ENCODE peak calls at places on chromosomes 7 and 10, in four cellular contexts. Y is AG10803, Z is GM23338, R is hepatocyte. N is an unnamed sample.

GRCh38 chr7:67653856-67654442 is 657.3 kb downstream of the TYW1 start:
- DNase-seq in Y (no peak), Z (no peak), R (no peak), N (no peak)

GRCh38 chr7:70215491-70215890 is 617.2 kb downstream of the AUTS2 start:
- DNase-seq in Z (no peak), Y (peak; percentile 79), R (no peak), N (no peak)

GRCh38 chr7:151793531-151793935 is 83.4 kb downstream of the PRKAG2 start:
- DNase-seq in R (no peak), Y (peak; percentile 25), Z (no peak), N (peak; percentile 78)

GRCh38 chr7:92645531-92646061 is 55.4 kb upstream of the FAM133B start:
- DNase-seq in Z (no peak), Y (no peak), R (peak; percentile 66), N (no peak)

GRCh38 chr10:119550802-119551201 is 8.3 kb upstream of the RGS10 start:
- DNase-seq in Y (no peak), Z (no peak), R (no peak), N (no peak)

GRCh38 chr7:96179341-96179740 is 142.6 kb downstream of the SLC25A13 start:
- DNase-seq in Y (peak; percentile 13), Z (no peak), R (no peak), N (no peak)

GRCh38 chr7:85851571-85852193 is 664.8 kb upstream of the SEMA3D start:
- DNase-seq in Y (peak; percentile 80), R (peak; percentile 42), Z (peak; percentile 42), N (no peak)

GRCh38 chr10:80590585-80591125 is 53.0 kb downstream of the SH2D4B start:
- DNase-seq in Z (no peak), Y (no peak), R (no peak), N (no peak)

GRCh38 chr10:11345224-11346054 is 266.0 kb downstream of the USP6NL start:
- DNase-seq in Y (no peak), R (peak; percentile 55), Z (peak; percentile 83), N (peak; percentile 75)

GRCh38 chr10:14508725-14509124 is 178.0 kb upstream of the FRMD4A start:
- DNase-seq in Z (no peak), R (no peak), Y (no peak), N (no peak)

GRCh38 chr7:69761290-69761922 is 163.1 kb downstream of the AUTS2 start:
- DNase-seq in Z (no peak), Y (no peak), R (no peak), N (no peak)

GRCh38 chr7:7795736-7796135 is 77.3 kb upstream of the RPA3 start:
- DNase-seq in R (peak; percentile 19), Y (peak; percentile 31), Z (no peak), N (no peak)

GRCh38 chr7:81690251-81690650 is 79.6 kb downstream of the HGF start:
- DNase-seq in Z (peak; percentile 79), R (no peak), Y (no peak), N (no peak)

GRCh38 chr10:116007256-116007891 is 265.6 kb downstream of the GFRA1 start:
- DNase-seq in R (no peak), Z (no peak), Y (no peak), N (no peak)

GRCh38 chr10:79022565-79023488 is 45.9 kb upstream of the ZMIZ1 start:
- DNase-seq in Y (no peak), Z (peak; percentile 82), R (no peak), N (peak; percentile 45)

GRCh38 chr10:132452651-132453469 is 55.9 kb downstream of the PWWP2B start:
- DNase-seq in R (peak; percentile 95), Z (peak; percentile 77), Y (peak; percentile 50), N (peak; percentile 85)

GRCh38 chr7:47449810-47450586 is 131.9 kb downstream of the TNS3 start:
- DNase-seq in Y (peak; percentile 85), Z (no peak), R (no peak), N (no peak)

GRCh38 chr7:3244241-3244814 is 56.7 kb upstream of the SDK1 start:
- DNase-seq in Z (no peak), Y (no peak), R (peak; percentile 40), N (no peak)

GRCh38 chr7:83876593-83876992 is 227.7 kb upstream of the SEMA3E start:
- DNase-seq in R (no peak), Z (no peak), Y (peak; percentile 14), N (no peak)

GRCh38 chr10:852386-852785 is 79.1 kb downstream of the LARP4B start:
- DNase-seq in Y (no peak), Z (no peak), R (no peak), N (no peak)

GRCh38 chr10:101237080-101237817 is 8.0 kb upstream of the LBX1 start:
- DNase-seq in Y (no peak), Z (peak; percentile 79), R (no peak), N (no peak)

GRCh38 chr10:102595293-102595692 is 49.0 kb upstream of the TRIM8 start:
- DNase-seq in R (no peak), Y (no peak), Z (no peak), N (no peak)

GRCh38 chr7:135664046-135664589 is 1.8 kb downstream of the STMP1 start:
- DNase-seq in Z (no peak), Y (peak; percentile 67), R (no peak), N (no peak)

GRCh38 chr7:41428330-41428729 is 274.6 kb downstream of the INHBA start:
- DNase-seq in Z (no peak), Y (peak; percentile 69), R (no peak), N (no peak)

GRCh38 chr7:134327896-134328295 is 11.2 kb upstream of the SLC35B4 start:
- DNase-seq in Z (peak; percentile 90), Y (peak; percentile 52), R (peak; percentile 38), N (no peak)

GRCh38 chr10:19767876-19768275 is 48.4 kb upstream of the PLXDC2 start:
- DNase-seq in Z (peak; percentile 61), Y (no peak), R (no peak), N (no peak)

GRCh38 chr10:100631192-100631591 is 95.4 kb downstream of the HIF1AN start:
- DNase-seq in R (no peak), Z (no peak), Y (no peak), N (no peak)

GRCh38 chr7:604038-604883 is 84.6 kb upstream of the PDGFA start:
- DNase-seq in Y (no peak), R (no peak), Z (no peak), N (peak; percentile 96)

GRCh38 chr7:151115836-151116418 is 29.7 kb downstream of the AGAP3 start:
- DNase-seq in R (peak; percentile 68), Z (peak; percentile 63), Y (no peak), N (no peak)

GRCh38 chr7:123494193-123494796 is 40.1 kb downstream of the IQUB start:
- DNase-seq in R (peak; percentile 62), Z (peak; percentile 53), Y (peak; percentile 35), N (no peak)

GRCh38 chr10:121310151-121310711 is 288.0 kb downstream of the FGFR2 start:
- DNase-seq in Z (peak; percentile 14), R (no peak), Y (no peak), N (no peak)

GRCh38 chr7:95473276-95473985 is 12.3 kb upstream of the ASB4 start:
- DNase-seq in R (no peak), Y (no peak), Z (no peak), N (no peak)

GRCh38 chr10:62818426-62819011 is 2.4 kb upstream of the EGR2 start:
- DNase-seq in R (peak; percentile 59), Y (no peak), Z (peak; percentile 73), N (peak; percentile 57)

GRCh38 chr7:17369686-17370426 is 71.4 kb downstream of the AHR start:
- DNase-seq in Y (peak; percentile 94), R (peak; percentile 74), Z (peak; percentile 17), N (peak; percentile 64)

GRCh38 chr10:127243490-127244272 is 47.3 kb upstream of the INSYN2A start:
- DNase-seq in Z (peak; percentile 83), R (peak; percentile 48), Y (peak; percentile 31), N (no peak)

DNA sequence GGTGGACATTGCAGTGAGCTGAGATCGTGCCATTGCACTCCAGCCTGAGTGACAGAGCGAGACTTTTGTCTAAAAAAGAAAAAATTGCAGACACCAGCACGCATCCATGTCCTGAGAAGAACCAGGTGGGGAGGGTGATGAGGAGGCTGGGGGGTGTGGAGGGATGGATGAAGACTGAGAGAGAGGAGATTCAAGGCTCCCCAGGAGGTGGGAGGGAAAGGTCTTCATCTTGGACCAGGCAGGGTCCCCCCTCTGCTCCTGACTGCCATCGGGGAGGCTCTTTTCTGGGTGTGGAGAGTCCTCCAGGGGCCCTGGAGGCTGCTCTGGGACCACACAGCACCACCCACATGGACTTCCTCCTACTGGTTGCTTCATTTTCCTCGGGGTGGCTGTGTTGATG is 1.5 kb downstream of the SCART1 start:
- DNase-seq in Y (no peak), R (no peak), Z (no peak), N (no peak)
- TF ChIP-seq CTCF in Y (no peak), R (no peak), Z (no peak), N (no peak)

GRCh38 chr10:49038711-49039110 is 76.6 kb downstream of the VSTM4 start:
- DNase-seq in R (no peak), Y (no peak), Z (no peak), N (no peak)

GRCh38 chr10:49036638-49037037 is 78.7 kb downstream of the VSTM4 start:
- DNase-seq in Z (no peak), Y (no peak), R (no peak), N (no peak)

GRCh38 chr10:49035920-49036319 is 79.4 kb downstream of the VSTM4 start:
- DNase-seq in Y (no peak), R (no peak), Z (no peak), N (no peak)

GRCh38 chr10:49039409-49039808 is 75.9 kb downstream of the VSTM4 start:
- DNase-seq in Y (no peak), Z (no peak), R (no peak), N (no peak)

DNA sequence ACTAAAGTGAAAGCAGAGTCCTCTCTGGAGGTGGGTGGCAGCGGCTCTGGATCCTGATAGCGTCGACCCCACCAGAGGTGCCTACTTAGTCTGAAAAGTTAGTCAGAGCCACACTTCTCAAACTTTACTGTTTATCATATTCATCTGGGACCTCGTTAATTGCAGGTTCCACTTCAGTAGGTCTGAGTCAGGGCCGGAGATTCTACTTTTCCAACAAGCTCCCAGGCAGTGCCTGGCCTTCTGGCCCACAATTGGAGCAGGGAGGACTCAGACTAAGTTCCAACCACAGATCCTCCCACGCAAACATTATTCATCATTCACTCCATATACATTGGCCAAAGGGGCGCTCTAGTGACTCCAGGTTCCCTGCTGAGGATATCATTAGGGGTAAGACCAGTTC is 78.1 kb downstream of the VSTM4 start:
- DNase-seq in Z (no peak), Y (no peak), R (no peak), N (no peak)
- TF ChIP-seq CTCF in Z (no peak), Y (no peak), R (no peak), N (no peak)

GRCh38 chr7:22811746-22812280 is 10.8 kb downstream of the TOMM7 start:
- DNase-seq in Y (no peak), Z (peak; percentile 70), R (no peak), N (no peak)
- TF ChIP-seq CTCF in Y (no peak), Z (no peak), R (no peak), N (no peak)

GRCh38 chr10:103823706-103824272 is 31.6 kb downstream of the SH3PXD2A start:
- DNase-seq in Y (no peak), R (no peak), Z (no peak), N (no peak)

GRCh38 chr10:103824281-103824680 is 31.1 kb downstream of the SH3PXD2A start:
- DNase-seq in R (no peak), Z (no peak), Y (no peak), N (no peak)

GRCh38 chr10:103820101-103821062 is 35.0 kb downstream of the SH3PXD2A start:
- DNase-seq in R (no peak), Z (no peak), Y (peak; percentile 56), N (no peak)

GRCh38 chr10:103822052-103822716 is 33.2 kb downstream of the SH3PXD2A start:
- DNase-seq in R (no peak), Z (no peak), Y (no peak), N (no peak)

GRCh38 chr10:103822795-103823194 is 32.6 kb downstream of the SH3PXD2A start:
- DNase-seq in Z (no peak), R (no peak), Y (no peak), N (no peak)
- TF ChIP-seq CTCF in Z (no peak), R (no peak), Y (no peak), N (no peak)